ENCODE peak calls at places on chromosomes 7 and 10, in seven cellular contexts. Q, S, R, J, I, V and F are unnamed samples.

GRCh38 chr7:36690514-36691187 is 33.6 kb downstream of the AOAH start:
- DNase-seq in Q (no peak), S (no peak), R (no peak), J (no peak), I (no peak), V (no peak), F (no peak)

GRCh38 chr7:101869901-101870290 is 52.5 kb downstream of the CUX1 start:
- DNase-seq in Q (no peak), S (no peak), R (no peak), J (no peak), I (no peak), V (no peak), F (no peak)

GRCh38 chr7:107879400-107880035 is 11.5 kb upstream of the DLD start:
- DNase-seq in Q (peak), S (peak), R (peak), J (no peak), I (peak), V (peak), F (no peak)

GRCh38 chr7:128725524-128725923 is 13.6 kb upstream of the CALU start:
- DNase-seq in Q (no peak), S (no peak), R (no peak), J (no peak), I (no peak), V (no peak), F (no peak)

GRCh38 chr7:5528071-5528814 is 104.6 kb upstream of the TNRC18 start:
- DNase-seq in Q (no peak), S (no peak), R (peak), J (no peak), I (peak), V (peak), F (no peak)

GRCh38 chr10:22478555-22479334 is 133.4 kb downstream of the SPAG6 start:
- DNase-seq in Q (no peak), S (no peak), R (no peak), J (no peak), I (no peak), V (no peak), F (no peak)

GRCh38 chr10:63761243-63761642 is 240.0 kb downstream of the REEP3 start:
- DNase-seq in Q (no peak), S (peak), R (peak), J (no peak), I (no peak), V (no peak), F (no peak)

GRCh38 chr7:127733976-127734375 is 82.0 kb downstream of the SND1 start:
- DNase-seq in Q (no peak), S (no peak), R (no peak), J (no peak), I (no peak), V (no peak), F (no peak)

GRCh38 chr10:30822693-30823465 is 193.3 kb upstream of the LYZL2 start:
- DNase-seq in Q (no peak), S (no peak), R (no peak), J (peak), I (no peak), V (no peak), F (no peak)

GRCh38 chr7:31875424-31875823 is 188.4 kb downstream of the PPP1R17 start:
- DNase-seq in Q (peak), S (no peak), R (peak), J (no peak), I (no peak), V (no peak), F (no peak)

GRCh38 chr10:1939016-1939415 is 201.7 kb upstream of the ADARB2 start:
- DNase-seq in Q (no peak), S (no peak), R (no peak), J (no peak), I (no peak), V (no peak), F (no peak)

GRCh38 chr7:31114593-31115343 is 62.7 kb downstream of the ADCYAP1R1 start:
- DNase-seq in Q (no peak), S (peak), R (peak), J (no peak), I (peak), V (no peak), F (peak)

GRCh38 chr10:49164587-49165188 is 23.5 kb downstream of the TMEM273 start:
- DNase-seq in Q (peak), S (peak), R (peak), J (no peak), I (no peak), V (no peak), F (no peak)

GRCh38 chr10:22321831-22322662 is 1.1 kb downstream of the BMI1 start:
- DNase-seq in Q (no peak), S (peak), R (no peak), J (no peak), I (no peak), V (peak), F (no peak)

GRCh38 chr7:98205162-98205845 is 5.9 kb upstream of the BHLHA15 start:
- DNase-seq in Q (no peak), S (no peak), R (no peak), J (no peak), I (no peak), V (no peak), F (no peak)

GRCh38 chr7:146961617-146962016 is 845.0 kb downstream of the CNTNAP2 start:
- DNase-seq in Q (no peak), S (no peak), R (peak), J (no peak), I (no peak), V (no peak), F (no peak)

GRCh38 chr10:70699659-70700174 is 27.4 kb downstream of the ADAMTS14 start:
- DNase-seq in Q (no peak), S (peak), R (peak), J (no peak), I (no peak), V (peak), F (no peak)

GRCh38 chr7:135713836-135714470 is 14.0 kb downstream of the SLC13A4 start:
- DNase-seq in Q (no peak), S (no peak), R (peak), J (no peak), I (peak), V (no peak), F (no peak)

GRCh38 chr7:74059681-74060588 is 23.7 kb upstream of the LIMK1 start:
- DNase-seq in Q (no peak), S (no peak), R (peak), J (no peak), I (no peak), V (peak), F (no peak)

GRCh38 chr7:96675548-96675947 is 34.1 kb downstream of the SEM1 start:
- DNase-seq in Q (no peak), S (no peak), R (no peak), J (no peak), I (no peak), V (no peak), F (no peak)

GRCh38 chr10:50651808-50652207 is 28.1 kb upstream of the SGMS1 start:
- DNase-seq in Q (no peak), S (no peak), R (no peak), J (no peak), I (no peak), V (no peak), F (no peak)

GRCh38 chr10:110426294-110427153 is 71.2 kb upstream of the DUSP5 start:
- DNase-seq in Q (no peak), S (no peak), R (no peak), J (no peak), I (peak), V (no peak), F (no peak)

GRCh38 chr7:127922661-127923060 is 108.6 kb downstream of the LRRC4 start:
- DNase-seq in Q (no peak), S (no peak), R (no peak), J (no peak), I (no peak), V (no peak), F (no peak)

GRCh38 chr7:52696183-52696582 is 339.2 kb upstream of the POM121L12 start:
- DNase-seq in Q (no peak), S (peak), R (no peak), J (no peak), I (no peak), V (no peak), F (no peak)

GRCh38 chr7:636396-636795 is 90.1 kb upstream of the DNAAF5 start:
- DNase-seq in Q (peak), S (no peak), R (peak), J (no peak), I (no peak), V (no peak), F (no peak)

GRCh38 chr7:150803161-150803860 is 2.7 kb downstream of the TMEM176A start:
- DNase-seq in Q (no peak), S (no peak), R (no peak), J (no peak), I (no peak), V (no peak), F (no peak)

GRCh38 chr7:74475243-74475986 is 21.7 kb downstream of the GTF2IRD1 start:
- DNase-seq in Q (no peak), S (no peak), R (no peak), J (no peak), I (no peak), V (peak), F (no peak)

GRCh38 chr10:58638406-58638805 is 125.7 kb downstream of the BICC1 start:
- DNase-seq in Q (no peak), S (no peak), R (peak), J (no peak), I (no peak), V (no peak), F (no peak)

GRCh38 chr10:14126697-14127440 is 203.9 kb downstream of the FRMD4A start:
- DNase-seq in Q (no peak), S (no peak), R (peak), J (no peak), I (peak), V (peak), F (no peak)

GRCh38 chr10:7968510-7968909 is 86.0 kb upstream of the GATA3 start:
- DNase-seq in Q (no peak), S (no peak), R (no peak), J (no peak), I (no peak), V (no peak), F (no peak)

GRCh38 chr10:71334228-71334791 is 15.3 kb downstream of the SLC29A3 start:
- DNase-seq in Q (no peak), S (no peak), R (peak), J (no peak), I (no peak), V (peak), F (no peak)

GRCh38 chr7:54802841-54803240 is 43.8 kb upstream of the SEC61G start:
- DNase-seq in Q (no peak), S (no peak), R (peak), J (no peak), I (peak), V (peak), F (no peak)

GRCh38 chr10:97358349-97358748 is 23.8 kb upstream of the FRAT2 start:
- DNase-seq in Q (no peak), S (no peak), R (no peak), J (no peak), I (no peak), V (no peak), F (no peak)

GRCh38 chr10:101660268-101660667 is 34.7 kb downstream of the FBXW4 start:
- DNase-seq in Q (no peak), S (no peak), R (no peak), J (no peak), I (no peak), V (no peak), F (no peak)

GRCh38 chr10:31075434-31075833 is 43.8 kb upstream of the ZNF438 start:
- DNase-seq in Q (no peak), S (no peak), R (peak), J (no peak), I (peak), V (peak), F (no peak)

GRCh38 chr7:22762866-22763265 is 35.9 kb downstream of the IL6 start:
- DNase-seq in Q (no peak), S (peak), R (no peak), J (no peak), I (no peak), V (no peak), F (no peak)

GRCh38 chr7:151819826-151820225 is 57.1 kb downstream of the PRKAG2 start:
- DNase-seq in Q (no peak), S (no peak), R (no peak), J (no peak), I (no peak), V (no peak), F (no peak)

GRCh38 chr10:98344589-98345038 is 70.4 kb downstream of the PYROXD2 start:
- DNase-seq in Q (no peak), S (no peak), R (peak), J (no peak), I (peak), V (no peak), F (peak)

GRCh38 chr7:121437470-121437869 is 41.4 kb upstream of the FAM3C start:
- DNase-seq in Q (no peak), S (no peak), R (no peak), J (no peak), I (no peak), V (no peak), F (no peak)